ENCODE peak calls at places on chromosomes 2 and 18, in five cellular contexts. U is endothelial cell, I is T-helper 2 cell, W is fibroblast of lung, L is neural progenitor cell. J is an unnamed sample.

GRCh38 chr18:10892801-10893595 is 256.4 kb downstream of the PIEZO2 start:
- DNase-seq in W (no peak), I (no peak), L (no peak), U (no peak), J (no peak)

GRCh38 chr2:201781583-201782051 is 884 bp upstream of the ALS2 start:
- DNase-seq in I (no peak), U (no peak), W (no peak), L (peak), J (no peak)

GRCh38 chr2:234977228-234977679 is 25.4 kb downstream of the SH3BP4 start:
- DNase-seq in U (no peak), I (no peak), W (no peak), L (no peak), J (no peak)

GRCh38 chr18:11419336-11419735 is 190.1 kb upstream of the SLC35G4 start:
- DNase-seq in I (no peak), U (no peak), L (no peak), W (no peak), J (no peak)

GRCh38 chr18:73270919-73271318 is 403.1 kb upstream of the NETO1 start:
- DNase-seq in W (no peak), L (no peak), I (no peak), U (no peak), J (no peak)

GRCh38 chr2:152879275-152879674 is 160.9 kb downstream of the ARL6IP6 start:
- DNase-seq in U (no peak), W (no peak), I (no peak), L (no peak), J (no peak)

GRCh38 chr2:173021939-173022371 is 53.7 kb upstream of the MAP3K20 start:
- DNase-seq in L (no peak), I (no peak), W (peak), U (no peak), J (peak)

GRCh38 chr18:48649231-48649630 is 110.4 kb downstream of the CTIF start:
- DNase-seq in W (no peak), I (no peak), L (peak), U (no peak), J (no peak)

GRCh38 chr2:42949125-42949524 is 156.7 kb upstream of the HAAO start:
- DNase-seq in I (no peak), U (no peak), W (no peak), L (no peak), J (no peak)

GRCh38 chr18:9771977-9772660 is 64.0 kb downstream of the RAB31 start:
- DNase-seq in W (no peak), U (no peak), I (no peak), L (no peak), J (no peak)

GRCh38 chr2:65724341-65724740 is 291.9 kb upstream of the SPRED2 start:
- DNase-seq in U (no peak), L (no peak), I (no peak), W (no peak), J (no peak)

GRCh38 chr2:227370791-227371312 is 8.3 kb downstream of the TM4SF20 start:
- DNase-seq in U (no peak), I (no peak), W (peak), L (no peak), J (no peak)

GRCh38 chr18:80086281-80086680 is 22.8 kb upstream of the ADNP2 start:
- DNase-seq in I (no peak), L (no peak), W (no peak), U (no peak), J (peak)

GRCh38 chr2:60936757-60937156 is 55.4 kb downstream of the REL start:
- DNase-seq in W (no peak), I (no peak), U (no peak), L (no peak), J (no peak)

GRCh38 chr2:1594281-1595171 is 149.8 kb downstream of the PXDN start:
- DNase-seq in U (no peak), L (peak), I (no peak), W (no peak), J (no peak)

GRCh38 chr2:191478754-191479679 is 198.9 kb upstream of the NABP1 start:
- DNase-seq in I (no peak), U (peak), W (peak), L (peak), J (peak)

GRCh38 chr2:44075536-44075935 is 79.7 kb upstream of the LRPPRC start:
- DNase-seq in U (no peak), L (no peak), W (peak), I (no peak), J (peak)

GRCh38 chr2:119649364-119649917 is 29.6 kb upstream of the TMEM177 start:
- DNase-seq in W (peak), L (no peak), U (no peak), I (no peak), J (no peak)

GRCh38 chr2:23791030-23791429 is 135.9 kb downstream of the ATAD2B start:
- DNase-seq in L (no peak), U (no peak), I (no peak), W (peak), J (no peak)

GRCh38 chr2:216369821-216370220 is 2.5 kb downstream of the MARCHF4 start:
- DNase-seq in L (no peak), I (no peak), W (no peak), U (no peak), J (no peak)

GRCh38 chr2:215367647-215368492 is 56.0 kb downstream of the ATIC start:
- DNase-seq in I (no peak), L (no peak), W (peak), U (no peak), J (peak)

GRCh38 chr2:42906557-42907380 is 114.4 kb upstream of the HAAO start:
- DNase-seq in U (no peak), I (no peak), W (peak), L (peak), J (peak)

GRCh38 chr2:236176417-236176816 is 8.2 kb upstream of the GBX2 start:
- DNase-seq in W (no peak), I (no peak), L (peak), U (peak), J (peak)

GRCh38 chr2:134432438-134432883 is 178.6 kb downstream of the MGAT5 start:
- DNase-seq in L (no peak), I (no peak), W (no peak), U (no peak), J (no peak)

GRCh38 chr18:44764863-44765262 is 84.2 kb downstream of the SETBP1 start:
- DNase-seq in L (no peak), U (no peak), I (no peak), W (no peak), J (no peak)

GRCh38 chr2:62216616-62217015 is 20.7 kb downstream of the B3GNT2 start:
- DNase-seq in U (no peak), L (no peak), W (peak), I (no peak), J (peak)

GRCh38 chr2:144198116-144198515 is 321.8 kb downstream of the ZEB2 start:
- DNase-seq in I (no peak), L (no peak), W (peak), U (no peak), J (no peak)

GRCh38 chr2:9405636-9406035 is 17.7 kb downstream of the ITGB1BP1 start:
- DNase-seq in L (no peak), U (no peak), I (no peak), W (peak), J (no peak)

GRCh38 chr2:187942876-187943275 is 348.8 kb upstream of the GULP1 start:
- DNase-seq in U (no peak), L (no peak), W (no peak), I (no peak), J (no peak)

J was measured in AG08396.